ENCODE peak calls at places on chromosomes 3 and 15, in nine cellular contexts. One of them, this sample, is unnamed.

GRCh38 chr3:172347895-172348680 is 100.2 kb downstream of the GHSR start:
- DNase-seq in omental fat pad: no peak
- DNase-seq in HuH-7: no peak
- DNase-seq in lower leg skin: no peak
- DNase-seq in fibroblast of pulmonary artery: no peak
- DNase-seq in iris pigment epithelial cell: no peak
- DNase-seq in SK-N-SH: no peak
- DNase-seq in NCI-H446 treated with DMSO at 0.1 percent for 48 hours: no peak
- DNase-seq in ELR: no peak
- DNase-seq in this sample: no peak

GRCh38 chr15:67547836-67548531 is 5.5 kb downstream of the MAP2K5 start:
- DNase-seq in omental fat pad: no peak
- DNase-seq in HuH-7: no peak
- DNase-seq in lower leg skin: no peak
- DNase-seq in fibroblast of pulmonary artery: peak; percentile 28
- DNase-seq in iris pigment epithelial cell: peak; percentile 76
- DNase-seq in SK-N-SH: no peak
- DNase-seq in NCI-H446 treated with DMSO at 0.1 percent for 48 hours: no peak
- DNase-seq in ELR: peak; percentile 68
- DNase-seq in this sample: no peak

GRCh38 chr15:47203993-47204392 is 513.3 kb upstream of the SEMA6D start:
- DNase-seq in omental fat pad: no peak
- DNase-seq in HuH-7: no peak
- DNase-seq in lower leg skin: no peak
- DNase-seq in fibroblast of pulmonary artery: no peak
- DNase-seq in iris pigment epithelial cell: no peak
- DNase-seq in SK-N-SH: no peak
- DNase-seq in NCI-H446 treated with DMSO at 0.1 percent for 48 hours: no peak
- DNase-seq in ELR: no peak
- DNase-seq in this sample: no peak

GRCh38 chr15:45221053-45221599 is 30.9 kb upstream of the SLC28A2 start:
- DNase-seq in omental fat pad: no peak
- DNase-seq in HuH-7: no peak
- DNase-seq in lower leg skin: no peak
- DNase-seq in fibroblast of pulmonary artery: no peak
- DNase-seq in iris pigment epithelial cell: no peak
- DNase-seq in SK-N-SH: no peak
- DNase-seq in NCI-H446 treated with DMSO at 0.1 percent for 48 hours: no peak
- DNase-seq in ELR: no peak
- DNase-seq in this sample: no peak

GRCh38 chr3:157174265-157174615 is 14.3 kb upstream of the CCNL1 start:
- DNase-seq in omental fat pad: no peak
- DNase-seq in HuH-7: no peak
- DNase-seq in lower leg skin: no peak
- DNase-seq in fibroblast of pulmonary artery: no peak
- DNase-seq in iris pigment epithelial cell: no peak
- DNase-seq in SK-N-SH: no peak
- DNase-seq in NCI-H446 treated with DMSO at 0.1 percent for 48 hours: no peak
- DNase-seq in ELR: no peak
- DNase-seq in this sample: no peak

GRCh38 chr3:141998674-141999290 is 122.3 kb downstream of the ATP1B3 start:
- DNase-seq in omental fat pad: no peak
- DNase-seq in HuH-7: no peak
- DNase-seq in lower leg skin: no peak
- DNase-seq in fibroblast of pulmonary artery: peak; percentile 44
- DNase-seq in iris pigment epithelial cell: peak; percentile 31
- DNase-seq in SK-N-SH: peak; percentile 16
- DNase-seq in NCI-H446 treated with DMSO at 0.1 percent for 48 hours: peak; percentile 11
- DNase-seq in ELR: peak; percentile 52
- DNase-seq in this sample: peak; percentile 35

GRCh38 chr3:188150982-188151381 is 3.0 kb upstream of the LPP start:
- DNase-seq in omental fat pad: no peak
- DNase-seq in HuH-7: no peak
- DNase-seq in lower leg skin: no peak
- DNase-seq in fibroblast of pulmonary artery: no peak
- DNase-seq in iris pigment epithelial cell: peak; percentile 44
- DNase-seq in SK-N-SH: no peak
- DNase-seq in NCI-H446 treated with DMSO at 0.1 percent for 48 hours: no peak
- DNase-seq in ELR: peak; percentile 34
- DNase-seq in this sample: no peak

GRCh38 chr15:42584031-42584765 is 8.8 kb downstream of the STARD9 start:
- DNase-seq in omental fat pad: no peak
- DNase-seq in HuH-7: no peak
- DNase-seq in lower leg skin: no peak
- DNase-seq in fibroblast of pulmonary artery: no peak
- DNase-seq in iris pigment epithelial cell: peak; percentile 33
- DNase-seq in SK-N-SH: no peak
- DNase-seq in NCI-H446 treated with DMSO at 0.1 percent for 48 hours: no peak
- DNase-seq in ELR: peak; percentile 35
- DNase-seq in this sample: no peak

GRCh38 chr3:173354124-173354523 is 43.4 kb upstream of the NLGN1 start:
- DNase-seq in omental fat pad: no peak
- DNase-seq in HuH-7: no peak
- DNase-seq in lower leg skin: no peak
- DNase-seq in fibroblast of pulmonary artery: no peak
- DNase-seq in iris pigment epithelial cell: no peak
- DNase-seq in SK-N-SH: no peak
- DNase-seq in NCI-H446 treated with DMSO at 0.1 percent for 48 hours: no peak
- DNase-seq in ELR: no peak
- DNase-seq in this sample: no peak

GRCh38 chr3:133629146-133629545 is 32.6 kb downstream of the TOPBP1 start:
- DNase-seq in omental fat pad: no peak
- DNase-seq in HuH-7: no peak
- DNase-seq in lower leg skin: no peak
- DNase-seq in fibroblast of pulmonary artery: no peak
- DNase-seq in iris pigment epithelial cell: no peak
- DNase-seq in SK-N-SH: no peak
- DNase-seq in NCI-H446 treated with DMSO at 0.1 percent for 48 hours: no peak
- DNase-seq in ELR: no peak
- DNase-seq in this sample: no peak

GRCh38 chr3:69821133-69821532 is 81.9 kb downstream of the MITF start:
- DNase-seq in omental fat pad: no peak
- DNase-seq in HuH-7: no peak
- DNase-seq in lower leg skin: no peak
- DNase-seq in fibroblast of pulmonary artery: no peak
- DNase-seq in iris pigment epithelial cell: no peak
- DNase-seq in SK-N-SH: no peak
- DNase-seq in NCI-H446 treated with DMSO at 0.1 percent for 48 hours: no peak
- DNase-seq in ELR: no peak
- DNase-seq in this sample: no peak

GRCh38 chr3:99751649-99752048 is 66.0 kb upstream of the CMSS1 start:
- DNase-seq in omental fat pad: no peak
- DNase-seq in HuH-7: no peak
- DNase-seq in lower leg skin: no peak
- DNase-seq in fibroblast of pulmonary artery: peak; percentile 88
- DNase-seq in iris pigment epithelial cell: peak; percentile 84
- DNase-seq in SK-N-SH: no peak
- DNase-seq in NCI-H446 treated with DMSO at 0.1 percent for 48 hours: no peak
- DNase-seq in ELR: peak; percentile 90
- DNase-seq in this sample: peak; percentile 69

GRCh38 chr3:146200461-146201220 is 39.7 kb upstream of the PLOD2 start:
- DNase-seq in omental fat pad: no peak
- DNase-seq in HuH-7: no peak
- DNase-seq in lower leg skin: no peak
- DNase-seq in fibroblast of pulmonary artery: no peak
- DNase-seq in iris pigment epithelial cell: no peak
- DNase-seq in SK-N-SH: no peak
- DNase-seq in NCI-H446 treated with DMSO at 0.1 percent for 48 hours: no peak
- DNase-seq in ELR: no peak
- DNase-seq in this sample: no peak

GRCh38 chr15:67803996-67804843 is 21.1 kb upstream of the SKOR1 start:
- DNase-seq in omental fat pad: no peak
- DNase-seq in HuH-7: no peak
- DNase-seq in lower leg skin: no peak
- DNase-seq in fibroblast of pulmonary artery: no peak
- DNase-seq in iris pigment epithelial cell: no peak
- DNase-seq in SK-N-SH: no peak
- DNase-seq in NCI-H446 treated with DMSO at 0.1 percent for 48 hours: no peak
- DNase-seq in ELR: no peak
- DNase-seq in this sample: no peak

GRCh38 chr3:124761250-124761796 is 31.1 kb downstream of the UMPS start:
- DNase-seq in omental fat pad: peak; percentile 96
- DNase-seq in HuH-7: peak; percentile 79
- DNase-seq in lower leg skin: peak; percentile 89
- DNase-seq in fibroblast of pulmonary artery: peak; percentile 96
- DNase-seq in iris pigment epithelial cell: peak; percentile 92
- DNase-seq in SK-N-SH: peak; percentile 77
- DNase-seq in NCI-H446 treated with DMSO at 0.1 percent for 48 hours: peak; percentile 39
- DNase-seq in ELR: peak; percentile 86
- DNase-seq in this sample: peak; percentile 55

GRCh38 chr3:23624305-23624704 is 181.4 kb upstream of the UBE2E1 start:
- DNase-seq in omental fat pad: no peak
- DNase-seq in HuH-7: no peak
- DNase-seq in lower leg skin: no peak
- DNase-seq in fibroblast of pulmonary artery: no peak
- DNase-seq in iris pigment epithelial cell: peak; percentile 31
- DNase-seq in SK-N-SH: no peak
- DNase-seq in NCI-H446 treated with DMSO at 0.1 percent for 48 hours: no peak
- DNase-seq in ELR: no peak
- DNase-seq in this sample: no peak

This sample was measured in SW 1271.